ENCODE peak calls at places on chromosomes 13 and 19, in five cellular contexts. P is GM12892, O is 8988T, E is GM23248, A is mucosa of descending colon. Z is an unnamed sample.

GRCh38 chr19:15316498-15316897 is 15.8 kb downstream of the BRD4 start:
- DNase-seq in P (no peak), O (no peak), E (peak; percentile 61), A (no peak), Z (no peak)

GRCh38 chr13:101611491-101612475 is 159.3 kb downstream of the ITGBL1 start:
- DNase-seq in P (no peak), O (no peak), E (peak; percentile 41), A (no peak), Z (no peak)

GRCh38 chr19:30555075-30555787 is 183.0 kb downstream of the ZNF536 start:
- DNase-seq in P (no peak), O (no peak), E (no peak), A (no peak), Z (no peak)

GRCh38 chr19:34126966-34127365 is 45.3 kb upstream of the LSM14A start:
- DNase-seq in P (no peak), O (no peak), E (no peak), A (no peak), Z (no peak)

GRCh38 chr19:40717880-40718773 is 1.2 kb downstream of the ITPKC start:
- DNase-seq in P (no peak), O (no peak), E (peak; percentile 78), A (peak; percentile 76), Z (peak; percentile 64)

GRCh38 chr19:41997851-41998229 is 3.8 kb upstream of the ATP1A3 start:
- DNase-seq in P (no peak), O (no peak), E (no peak), A (peak; percentile 19), Z (no peak)

GRCh38 chr19:29528350-29528945 is 2.7 kb downstream of the VSTM2B start:
- DNase-seq in P (peak; percentile 84), O (peak; percentile 75), E (peak; percentile 85), A (no peak), Z (peak; percentile 37)

GRCh38 chr13:110447058-110447511 is 114.4 kb downstream of the RAB20 start:
- DNase-seq in P (no peak), O (no peak), E (peak; percentile 44), A (no peak), Z (no peak)

GRCh38 chr19:13917888-13918406 is 11.9 kb downstream of the CC2D1A start:
- DNase-seq in P (no peak), O (no peak), E (no peak), A (no peak), Z (peak; percentile 32)

GRCh38 chr13:112704634-112705145 is 14.9 kb downstream of the ATP11A start:
- DNase-seq in P (no peak), O (no peak), E (no peak), A (no peak), Z (no peak)

GRCh38 chr19:1521636-1522035 is 2.2 kb upstream of the PLK5 start:
- DNase-seq in P (no peak), O (no peak), E (no peak), A (no peak), Z (no peak)